ENCODE peak calls at places on chromosomes 6 and 20, in eight cellular contexts. W is transverse colon, P is spleen, T is vagina, Y is K562, K is breast epithelium, D is H1, U is HCT116. Z is an unnamed sample.

GRCh38 chr20:3115190-3116107 is 30.9 kb upstream of the AVP start:
- DNase-seq in W (no peak), P (no peak), T (no peak), Y (peak), K (no peak), D (peak), U (peak), Z (no peak)

GRCh38 chr6:35716798-35717197 is 20.0 kb upstream of the ARMC12 start:
- DNase-seq in W (no peak), P (no peak), T (no peak), Y (peak), K (no peak), D (no peak), U (no peak), Z (no peak)

GRCh38 chr6:89023591-89024441 is 56.7 kb upstream of the PNRC1 start:
- DNase-seq in W (no peak), P (no peak), T (no peak), Y (no peak), K (no peak), D (no peak), U (no peak), Z (peak)

GRCh38 chr6:136921936-136922679 is at the start of gene SLC35D3:
- DNase-seq in W (no peak), P (peak), T (no peak), Y (no peak), K (no peak), D (no peak), U (no peak), Z (no peak)

GRCh38 chr6:97460394-97460793 is 177.4 kb upstream of the MMS22L start:
- DNase-seq in W (no peak), P (no peak), T (no peak), Y (no peak), K (no peak), D (no peak), U (no peak), Z (no peak)

GRCh38 chr6:43707767-43708166 is 20.2 kb upstream of the MRPS18A start:
- DNase-seq in W (no peak), P (no peak), T (no peak), Y (no peak), K (no peak), D (no peak), U (no peak), Z (no peak)

GRCh38 chr6:14883921-14884320 is 361.9 kb upstream of the JARID2 start:
- DNase-seq in W (no peak), P (no peak), T (no peak), Y (no peak), K (no peak), D (no peak), U (no peak), Z (no peak)

GRCh38 chr20:36304786-36305495 is 1.2 kb upstream of the DLGAP4 start:
- DNase-seq in W (no peak), P (no peak), T (no peak), Y (no peak), K (no peak), D (no peak), U (no peak), Z (peak)

GRCh38 chr6:126786262-126786661 is 332.2 kb upstream of the RSPO3 start:
- DNase-seq in W (no peak), P (no peak), T (no peak), Y (no peak), K (no peak), D (no peak), U (no peak), Z (no peak)

GRCh38 chr20:40754372-40754943 is 65.4 kb upstream of the MAFB start:
- DNase-seq in W (no peak), P (no peak), T (no peak), Y (no peak), K (no peak), D (no peak), U (no peak), Z (no peak)

GRCh38 chr6:105769987-105770386 is 316.1 kb upstream of the PRDM1 start:
- DNase-seq in W (no peak), P (no peak), T (no peak), Y (no peak), K (no peak), D (no peak), U (peak), Z (no peak)

GRCh38 chr6:21022343-21023107 is 488.3 kb downstream of the CDKAL1 start:
- DNase-seq in W (no peak), P (no peak), T (no peak), Y (peak), K (no peak), D (no peak), U (peak), Z (no peak)

GRCh38 chr6:121620002-121620740 is 184.7 kb downstream of the GJA1 start:
- DNase-seq in W (no peak), P (no peak), T (no peak), Y (no peak), K (no peak), D (no peak), U (no peak), Z (no peak)

GRCh38 chr6:28090902-28091586 is 10.7 kb downstream of the ZNF165 start:
- DNase-seq in W (no peak), P (no peak), T (no peak), Y (no peak), K (no peak), D (no peak), U (no peak), Z (no peak)

DNA sequence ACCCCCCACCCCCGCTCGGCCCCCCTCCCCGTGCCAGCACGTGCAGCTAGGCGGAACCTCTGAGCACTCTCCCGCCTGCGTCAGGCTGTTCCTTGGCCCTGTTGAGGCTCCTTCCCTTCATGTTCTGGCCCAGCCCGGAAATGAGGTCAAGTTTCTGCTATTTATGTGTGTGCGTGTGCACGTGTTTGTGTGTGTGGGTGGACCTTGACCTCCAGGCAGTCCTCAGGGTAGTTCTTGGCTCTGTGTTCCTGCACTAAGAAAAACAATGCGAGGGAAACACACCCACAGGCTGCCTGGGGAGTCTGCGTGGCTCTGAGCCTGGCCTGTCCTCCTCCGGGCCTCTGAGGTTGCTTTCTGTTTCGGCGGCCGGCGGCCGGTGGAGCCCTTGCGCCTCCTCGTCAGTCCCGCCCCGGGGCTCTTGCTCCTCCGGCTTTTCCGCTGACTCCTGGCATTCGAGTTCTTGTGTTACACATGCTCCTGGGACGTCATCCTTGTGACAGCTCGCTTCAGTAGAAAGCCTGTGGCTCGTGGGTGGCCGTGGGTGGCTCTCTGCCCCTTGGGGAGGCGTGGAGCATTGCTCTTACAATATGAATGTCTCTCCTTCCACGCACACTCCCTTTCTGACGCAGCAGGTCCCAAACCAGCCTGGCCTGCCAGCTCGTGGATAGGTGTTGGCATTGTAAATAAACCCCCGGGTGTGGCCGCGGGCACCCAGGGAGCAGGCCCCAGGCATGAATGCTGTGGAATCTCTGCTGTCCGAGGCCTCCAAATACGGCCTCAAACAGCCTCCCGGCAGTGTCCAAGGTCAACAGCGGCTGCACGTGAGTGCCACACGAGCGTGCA is 10.0 kb downstream of the SLCO4A1 start:
- DNase-seq in W (peak), P (peak), T (no peak), Y (peak), K (peak), D (no peak), U (peak), Z (peak)
- TF ChIP-seq POLR2A in W (peak), P (no peak), T (no peak), Y (no peak), K (peak), D (no peak), U (no peak), Z (peak)

GRCh38 chr6:34243131-34243771 is 5.6 kb downstream of the SMIM29 start:
- DNase-seq in W (no peak), P (no peak), T (no peak), Y (no peak), K (no peak), D (no peak), U (no peak), Z (peak)
- TF ChIP-seq POLR2AphosphoS5 in W (no peak), P (no peak), T (no peak), Y (no peak), K (no peak), D (peak), U (peak), Z (no peak)

GRCh38 chr6:156757849-156758248 is 19.3 kb upstream of the ARID1B start:
- DNase-seq in W (no peak), P (no peak), T (no peak), Y (no peak), K (no peak), D (no peak), U (no peak), Z (no peak)

GRCh38 chr6:156762547-156762946 is 14.6 kb upstream of the ARID1B start:
- DNase-seq in W (no peak), P (no peak), T (no peak), Y (no peak), K (no peak), D (no peak), U (no peak), Z (no peak)

GRCh38 chr6:156760377-156760776 is 16.8 kb upstream of the ARID1B start:
- DNase-seq in W (no peak), P (no peak), T (no peak), Y (no peak), K (no peak), D (no peak), U (no peak), Z (no peak)

GRCh38 chr6:156752666-156753301 is 24.4 kb upstream of the ARID1B start:
- DNase-seq in W (peak), P (peak), T (no peak), Y (no peak), K (no peak), D (no peak), U (no peak), Z (no peak)

DNA sequence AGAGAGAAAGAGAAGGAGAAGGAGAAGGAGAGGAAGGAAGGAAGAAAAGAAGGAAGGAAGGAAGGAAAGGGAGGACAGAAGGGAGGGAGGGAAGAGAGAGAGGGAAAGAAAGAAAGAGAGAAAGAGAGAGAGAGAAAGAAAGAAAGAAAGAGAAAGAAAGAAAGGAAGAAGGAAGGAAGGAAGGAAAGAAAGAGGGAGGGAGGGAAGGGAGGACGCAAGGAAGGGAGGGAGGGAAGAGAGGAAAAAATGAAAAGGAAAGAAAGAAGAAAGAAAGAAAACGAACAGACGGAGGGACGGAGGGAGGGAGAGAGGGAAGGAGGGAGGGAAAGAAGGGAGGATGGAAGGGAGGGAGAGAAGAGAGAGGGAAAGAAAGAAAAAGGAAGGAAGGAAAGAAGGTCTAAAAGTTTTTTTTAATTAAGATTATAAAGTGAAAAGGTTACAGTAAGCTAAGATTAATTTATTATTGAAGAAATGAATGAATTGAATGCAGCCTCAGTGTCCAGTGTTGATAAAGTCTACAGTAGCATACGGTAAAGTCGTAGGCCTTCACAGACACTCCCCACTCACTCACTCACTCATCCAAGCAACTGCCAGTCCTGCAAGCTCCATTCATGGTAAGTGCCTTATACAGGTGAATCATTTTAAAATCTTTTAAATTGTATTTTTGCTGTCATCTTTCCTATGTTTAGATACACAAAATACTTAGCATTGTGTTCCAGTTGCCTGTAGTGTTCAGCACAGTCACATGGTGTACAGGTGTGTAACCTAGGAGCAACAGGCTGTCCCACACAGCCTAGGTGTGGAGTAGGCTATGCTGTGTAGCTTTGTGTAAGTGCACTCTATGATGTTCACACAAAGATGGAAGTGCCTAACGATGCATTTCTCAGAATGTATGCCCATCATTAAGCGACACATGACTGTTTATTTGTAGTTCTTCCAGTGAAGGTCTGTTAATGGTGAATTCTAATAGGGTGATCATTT is 20.3 kb upstream of the ARID1B start:
- DNase-seq in W (no peak), P (no peak), T (no peak), Y (no peak), K (no peak), D (no peak), U (no peak), Z (no peak)
- TF ChIP-seq CTCF in W (no peak), P (no peak), T (no peak), Y (no peak), K (no peak), D (no peak), U (no peak), Z (no peak)

GRCh38 chr20:5078399-5078958 is 41.3 kb downstream of the PCNA start:
- DNase-seq in W (peak), P (peak), T (no peak), Y (peak), K (peak), D (no peak), U (no peak), Z (peak)
- TF ChIP-seq POLR2A in W (peak), P (no peak), T (no peak), Y (no peak), K (no peak), D (no peak), U (no peak), Z (no peak)

DNA sequence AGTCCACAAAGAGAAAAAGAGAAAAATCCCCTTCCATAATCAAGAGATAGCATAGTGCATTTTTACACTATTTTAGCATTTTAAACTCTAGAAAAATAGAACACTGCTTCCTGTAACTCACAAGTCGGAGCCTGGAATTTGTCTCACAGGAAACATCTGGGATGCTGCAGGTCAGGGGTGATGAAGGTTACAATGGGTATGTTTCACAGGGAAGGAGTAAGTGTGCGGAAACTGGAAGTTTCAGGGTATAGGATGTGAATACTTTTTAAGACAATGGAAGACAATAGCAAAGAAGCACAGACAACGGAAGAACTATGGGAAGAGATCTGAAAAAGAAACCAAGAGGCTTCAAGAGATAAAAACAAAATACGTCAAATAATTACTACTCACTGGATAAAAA is 361.0 kb upstream of the MARCKS start:
- DNase-seq in W (no peak), P (no peak), T (no peak), Y (no peak), K (no peak), D (no peak), U (no peak), Z (no peak)
- TF ChIP-seq POLR2AphosphoS5 in W (no peak), P (no peak), T (no peak), Y (no peak), K (no peak), D (no peak), U (no peak), Z (no peak)

GRCh38 chr20:5031206-5031557 is 29.9 kb upstream of the SLC23A2 start:
- DNase-seq in W (no peak), P (no peak), T (no peak), Y (no peak), K (no peak), D (no peak), U (no peak), Z (no peak)
- TF ChIP-seq CTCF in W (no peak), P (no peak), T (no peak), Y (no peak), K (no peak), D (no peak), U (no peak), Z (no peak)

GRCh38 chr6:167113935-167114910 is 8.7 kb upstream of the CCR6 start:
- DNase-seq in W (peak), P (peak), T (no peak), Y (no peak), K (no peak), D (no peak), U (no peak), Z (no peak)

GRCh38 chr6:167113047-167113446 is 9.8 kb upstream of the CCR6 start:
- DNase-seq in W (no peak), P (no peak), T (no peak), Y (no peak), K (no peak), D (no peak), U (no peak), Z (no peak)

GRCh38 chr6:167115054-167115453 is 7.8 kb upstream of the CCR6 start:
- DNase-seq in W (no peak), P (no peak), T (no peak), Y (no peak), K (no peak), D (no peak), U (no peak), Z (no peak)

GRCh38 chr6:167111597-167111996 is 11.3 kb upstream of the CCR6 start:
- DNase-seq in W (no peak), P (no peak), T (no peak), Y (no peak), K (no peak), D (no peak), U (no peak), Z (no peak)

GRCh38 chr6:167112421-167112820 is 10.5 kb upstream of the CCR6 start:
- DNase-seq in W (no peak), P (peak), T (no peak), Y (no peak), K (no peak), D (no peak), U (no peak), Z (no peak)
- TF ChIP-seq POLR2A in W (no peak), P (no peak), T (no peak), Y (no peak), K (no peak), D (no peak), U (no peak), Z (no peak)

GRCh38 chr6:73704260-73704659 is 8.3 kb downstream of the CD109 start:
- DNase-seq in W (no peak), P (no peak), T (no peak), Y (no peak), K (peak), D (no peak), U (peak), Z (no peak)
- TF ChIP-seq POLR2AphosphoS5 in W (no peak), P (no peak), T (peak), Y (no peak), K (no peak), D (no peak), U (peak), Z (peak)

GRCh38 chr20:58571942-58572666 is 56.9 kb upstream of the APCDD1L start:
- DNase-seq in W (no peak), P (peak), T (no peak), Y (no peak), K (no peak), D (no peak), U (no peak), Z (peak)

GRCh38 chr20:58568441-58568931 is 53.3 kb upstream of the APCDD1L start:
- DNase-seq in W (no peak), P (peak), T (no peak), Y (no peak), K (no peak), D (no peak), U (no peak), Z (no peak)

GRCh38 chr20:58571341-58571941 is 56.2 kb upstream of the APCDD1L start:
- DNase-seq in W (no peak), P (no peak), T (no peak), Y (no peak), K (no peak), D (no peak), U (no peak), Z (no peak)

GRCh38 chr20:58569211-58570125 is 54.3 kb upstream of the APCDD1L start:
- DNase-seq in W (no peak), P (peak), T (no peak), Y (no peak), K (no peak), D (no peak), U (no peak), Z (no peak)

DNA sequence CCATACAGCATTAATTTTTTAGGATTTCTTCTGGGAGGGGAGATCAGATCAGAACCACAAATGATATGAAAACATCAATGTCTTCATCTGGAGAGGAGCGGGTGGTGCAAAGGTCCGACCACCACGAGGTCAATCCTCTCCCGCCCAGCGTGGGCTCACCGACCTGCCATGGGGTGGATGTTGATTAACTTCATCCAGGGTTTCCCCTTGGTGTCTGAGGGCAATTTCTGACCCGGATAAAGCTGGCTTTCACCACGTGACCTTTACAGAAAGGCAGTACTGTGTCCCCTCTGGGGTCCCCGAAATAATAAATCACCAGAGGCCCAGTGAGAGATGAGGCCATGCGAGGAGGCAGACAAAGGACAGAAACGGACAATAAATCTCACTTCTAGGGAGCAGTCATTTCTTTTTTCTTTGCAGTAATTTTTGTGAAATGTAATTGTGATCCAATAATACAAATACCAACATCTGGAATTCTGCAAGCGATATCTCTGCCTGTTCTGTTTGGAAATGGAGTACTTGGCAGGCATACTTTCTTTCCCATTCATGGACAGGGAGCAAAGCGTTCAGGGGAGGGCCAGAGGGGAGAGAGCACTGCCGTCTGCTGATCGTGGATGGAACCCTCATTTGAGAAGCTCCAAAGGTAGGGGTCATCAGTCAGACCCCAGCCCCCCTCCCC is 55.1 kb upstream of the APCDD1L start:
- DNase-seq in W (no peak), P (peak), T (no peak), Y (no peak), K (no peak), D (no peak), U (no peak), Z (no peak)
- TF ChIP-seq CTCF in W (no peak), P (no peak), T (no peak), Y (no peak), K (no peak), D (no peak), U (no peak), Z (no peak)

GRCh38 chr6:40996591-40997247 is 42.3 kb downstream of the UNC5CL start:
- DNase-seq in W (peak), P (no peak), T (peak), Y (no peak), K (no peak), D (no peak), U (no peak), Z (no peak)

GRCh38 chr6:40999498-41000070 is 39.4 kb downstream of the UNC5CL start:
- DNase-seq in W (peak), P (no peak), T (no peak), Y (peak), K (peak), D (peak), U (peak), Z (peak)

GRCh38 chr6:41000248-41000647 is 38.8 kb downstream of the UNC5CL start:
- DNase-seq in W (no peak), P (no peak), T (no peak), Y (no peak), K (no peak), D (no peak), U (no peak), Z (no peak)

GRCh38 chr6:40998661-40999060 is 40.4 kb downstream of the UNC5CL start:
- DNase-seq in W (no peak), P (no peak), T (no peak), Y (no peak), K (no peak), D (no peak), U (no peak), Z (no peak)

GRCh38 chr6:40997256-40997957 is 41.6 kb downstream of the UNC5CL start:
- DNase-seq in W (peak), P (no peak), T (no peak), Y (peak), K (no peak), D (peak), U (peak), Z (no peak)
- TF ChIP-seq POLR2A in W (no peak), P (no peak), T (no peak), Y (no peak), K (no peak), D (peak), U (no peak), Z (no peak)